ENCODE peak calls at places on chromosomes 16 and 17, in ten cellular contexts. N is Peyer's patch, W is HFF-Myc, P is kidney, K is cardiac muscle cell, U is H1, O is choroid plexus epithelial cell, X is endodermal cell, S is A549, H is GM12865. G is an unnamed sample.

GRCh38 chr16:79533292-79533691 is 67.2 kb downstream of the MAF start:
- DNase-seq in N (no peak), W (no peak), P (no peak), K (no peak), U (no peak), O (no peak), X (no peak), S (no peak), H (no peak), G (no peak)

GRCh38 chr17:77434136-77435114 is 293.7 kb downstream of the SEC14L1 start:
- DNase-seq in N (no peak), W (no peak), P (no peak), K (no peak), U (no peak), O (no peak), X (no peak), S (no peak), H (no peak), G (no peak)

GRCh38 chr16:54974391-54974790 is 43.7 kb downstream of the IRX5 start:
- DNase-seq in N (no peak), W (no peak), P (no peak), K (no peak), U (no peak), O (no peak), X (no peak), S (no peak), H (no peak), G (no peak)

GRCh38 chr17:68753985-68754769 is 153.0 kb upstream of the FAM20A start:
- DNase-seq in N (no peak), W (no peak), P (no peak), K (no peak), U (no peak), O (no peak), X (no peak), S (no peak), H (no peak), G (no peak)

GRCh38 chr17:60165976-60166375 is 16.2 kb downstream of the CA4 start:
- DNase-seq in N (no peak), W (no peak), P (no peak), K (no peak), U (no peak), O (no peak), X (peak; percentile 57), S (no peak), H (peak; percentile 54), G (no peak)

GRCh38 chr17:64457156-64457555 is 8.2 kb downstream of the MILR1 start:
- DNase-seq in N (no peak), W (no peak), P (no peak), K (peak; percentile 39), U (no peak), O (peak; percentile 94), X (no peak), S (no peak), H (peak; percentile 11), G (no peak)

GRCh38 chr17:66567234-66568170 is 265.1 kb downstream of the PRKCA start:
- DNase-seq in N (peak; percentile 64), W (peak; percentile 70), P (peak; percentile 86), K (peak; percentile 91), U (peak; percentile 75), O (peak; percentile 92), X (peak; percentile 98), S (peak; percentile 87), H (peak; percentile 78), G (peak; percentile 57)

GRCh38 chr17:50239913-50240312 is 34.4 kb upstream of the TMEM92 start:
- DNase-seq in N (no peak), W (no peak), P (no peak), K (peak; percentile 14), U (no peak), O (no peak), X (no peak), S (no peak), H (no peak), G (no peak)

GRCh38 chr16:70437582-70438324 is 1.1 kb downstream of the ST3GAL2 start:
- DNase-seq in N (no peak), W (no peak), P (no peak), K (peak; percentile 71), U (no peak), O (peak; percentile 61), X (peak; percentile 74), S (no peak), H (peak; percentile 40), G (no peak)

GRCh38 chr16:70750893-70751467 is 50.0 kb downstream of the VAC14 start:
- DNase-seq in N (peak; percentile 35), W (no peak), P (peak; percentile 95), K (peak; percentile 98), U (no peak), O (peak; percentile 98), X (no peak), S (peak; percentile 66), H (no peak), G (no peak)

GRCh38 chr17:5718751-5719150 is 134.4 kb upstream of the NLRP1 start:
- DNase-seq in N (no peak), W (no peak), P (no peak), K (no peak), U (no peak), O (no peak), X (no peak), S (no peak), H (no peak), G (no peak)

GRCh38 chr16:1950047-1950446 is 4.4 kb downstream of the RPL3L start:
- DNase-seq in N (no peak), W (no peak), P (no peak), K (no peak), U (no peak), O (no peak), X (no peak), S (no peak), H (no peak), G (no peak)
- H3K4me3 ChIP-seq in N (no peak overlapping the region), W (no peak overlapping the region), P (no peak overlapping the region), K (no peak overlapping the region), U (no peak overlapping the region), O (no peak overlapping the region), X (no peak overlapping the region), S (no peak overlapping the region), H (no peak overlapping the region), G (no peak overlapping the region)

GRCh38 chr17:82384730-82385429 is 13.3 kb downstream of the UTS2R start:
- DNase-seq in N (no peak), W (no peak), P (peak; percentile 90), K (no peak), U (no peak), O (no peak), X (peak; percentile 78), S (peak; percentile 60), H (no peak), G (no peak)
- TF ChIP-seq CTCF in N (no peak), W (no peak), P (peak; percentile 22), K (no peak), U (no peak), O (no peak), X (peak; percentile 46), S (no peak), H (no peak), G (no peak)

GRCh38 chr16:75252049-75252864 is 833 bp upstream of the BCAR1 start:
- DNase-seq in N (no peak), W (no peak), P (peak; percentile 63), K (no peak), U (no peak), O (no peak), X (no peak), S (no peak), H (no peak), G (no peak)
- H3K4me3 ChIP-seq in N (peak overlapping the region; percentile 77), W (peak overlapping the region; percentile 30), P (peak overlapping the region; percentile 48), K (peak overlapping the region; percentile 7), U (peak overlapping the region; percentile 51), O (peak overlapping the region; percentile 32), X (peak overlapping the region; percentile 49), S (peak overlapping the region; percentile 74), H (peak overlapping the region; percentile 25), G (peak overlapping the region; percentile 17)

GRCh38 chr17:75032896-75033294 is 13.9 kb downstream of the ATP5PD start:
- DNase-seq in N (no peak), W (no peak), P (peak; percentile 77), K (peak; percentile 26), U (no peak), O (peak; percentile 5), X (peak; percentile 60), S (peak; percentile 48), H (no peak), G (no peak)

GRCh38 chr17:75036643-75037268 is 10.0 kb downstream of the ATP5PD start:
- DNase-seq in N (peak; percentile 75), W (no peak), P (peak; percentile 92), K (peak; percentile 86), U (no peak), O (peak; percentile 8), X (peak; percentile 79), S (peak; percentile 97), H (no peak), G (no peak)

GRCh38 chr17:75033346-75034235 is 13.2 kb downstream of the ATP5PD start:
- DNase-seq in N (peak; percentile 86), W (peak; percentile 87), P (peak; percentile 95), K (peak; percentile 89), U (peak; percentile 87), O (peak; percentile 91), X (peak; percentile 100), S (peak; percentile 97), H (peak; percentile 90), G (peak; percentile 71)

GRCh38 chr17:75031972-75032895 is 14.5 kb downstream of the ATP5PD start:
- DNase-seq in N (peak; percentile 78), W (no peak), P (peak; percentile 84), K (peak; percentile 85), U (no peak), O (peak; percentile 64), X (peak; percentile 73), S (peak; percentile 86), H (no peak), G (no peak)

DNA sequence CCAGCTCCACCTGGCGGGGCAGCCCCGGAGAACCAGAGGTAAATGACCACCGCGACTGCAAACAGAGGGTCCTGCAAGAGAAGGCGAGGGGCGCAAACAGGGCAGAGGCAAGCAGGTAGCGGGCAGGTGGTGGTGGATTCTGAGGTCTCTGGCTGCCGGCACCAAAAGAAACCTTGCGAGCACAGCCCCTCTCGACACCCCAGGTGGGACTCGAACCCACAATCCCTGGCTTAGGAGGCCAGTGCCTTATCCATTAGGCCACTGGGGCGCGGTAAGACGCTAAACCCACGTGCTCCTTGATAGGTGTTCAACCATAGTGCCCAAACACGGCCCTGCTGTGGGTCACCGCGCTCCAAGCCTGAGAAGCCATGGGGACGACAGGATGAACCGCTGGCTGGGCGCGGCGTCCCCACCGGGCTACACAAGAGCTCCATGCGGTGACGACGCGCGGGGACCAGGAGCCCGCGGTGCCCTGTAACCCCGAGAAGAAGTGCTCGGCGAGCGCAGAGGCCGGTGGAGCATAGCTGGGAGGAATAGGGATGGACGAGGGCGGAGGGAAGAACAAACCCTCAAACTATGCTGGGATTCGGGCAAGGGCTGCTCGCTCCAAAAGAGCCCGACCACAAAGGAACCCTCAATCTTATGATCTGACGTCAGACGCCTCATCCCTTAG is 12.4 kb downstream of the ATP5PD start:
- DNase-seq in N (peak; percentile 83), W (peak; percentile 73), P (peak; percentile 93), K (peak; percentile 89), U (peak; percentile 87), O (peak; percentile 90), X (peak; percentile 100), S (peak; percentile 97), H (peak; percentile 95), G (no peak)
- TF ChIP-seq CTCF in N (no peak), W (no peak), P (no peak), K (peak; percentile 18), U (no peak), O (peak; percentile 39), X (peak; percentile 49), S (no peak), H (no peak), G (peak; percentile 25)

GRCh38 chr17:76140661-76141211 is 309 bp downstream of the FOXJ1 start:
- DNase-seq in N (no peak), W (no peak), P (no peak), K (no peak), U (no peak), O (no peak), X (no peak), S (no peak), H (no peak), G (no peak)
- H3K4me3 ChIP-seq in N (peak overlapping the region; percentile 63), W (peak overlapping the region; percentile 42), P (peak overlapping the region; percentile 52), K (peak overlapping the region; percentile 35), U (peak overlapping the region; percentile 71), O (peak overlapping the region; percentile 59), X (peak overlapping the region; percentile 79), S (peak overlapping the region; percentile 47), H (no peak overlapping the region), G (peak overlapping the region; percentile 64)